ENCODE peak calls at places on chromosomes 3 and 15, in four cellular contexts. One of them, this sample, is unnamed. For H3K4me1 and H3K9me3, the result is how much of the 10 kb centered on the place peaks cover.

GRCh38 chr3:48514431-48515227 is 10.7 kb upstream of the SHISA5 start:
- DNase-seq in heart right ventricle: no peak
- DNase-seq in cardiac muscle cell: no peak
- DNase-seq in psoas muscle: no peak
- DNase-seq in this sample: no peak

GRCh38 chr3:196141866-196142673 is 60.2 kb upstream of the TFRC start:
- DNase-seq in heart right ventricle: no peak
- DNase-seq in psoas muscle: no peak
- DNase-seq in cardiac muscle cell: no peak
- DNase-seq in this sample: no peak

GRCh38 chr15:100052716-100053475 is 288.9 kb downstream of the ADAMTS17 start:
- DNase-seq in psoas muscle: no peak
- DNase-seq in heart right ventricle: no peak
- DNase-seq in cardiac muscle cell: no peak
- DNase-seq in this sample: no peak

GRCh38 chr3:195815169-195815771 is 3.5 kb upstream of the MUC4 start:
- DNase-seq in cardiac muscle cell: no peak
- DNase-seq in psoas muscle: no peak
- DNase-seq in heart right ventricle: no peak
- DNase-seq in this sample: no peak

GRCh38 chr3:101813817-101814440 is 34.9 kb downstream of the NXPE3 start:
- DNase-seq in heart right ventricle: no peak
- DNase-seq in cardiac muscle cell: peak
- DNase-seq in psoas muscle: no peak
- DNase-seq in this sample: peak

GRCh38 chr3:142724682-142725351 is 983 bp downstream of the TRPC1 start:
- DNase-seq in heart right ventricle: peak
- DNase-seq in cardiac muscle cell: no peak
- DNase-seq in psoas muscle: peak
- DNase-seq in this sample: peak

GRCh38 chr15:77864211-77865105 is 213.1 kb downstream of the TBC1D2B start:
- DNase-seq in cardiac muscle cell: no peak
- DNase-seq in heart right ventricle: no peak
- DNase-seq in psoas muscle: peak
- DNase-seq in this sample: no peak

GRCh38 chr3:153277029-153277428 is 115.0 kb downstream of the RAP2B start:
- DNase-seq in psoas muscle: no peak
- DNase-seq in cardiac muscle cell: no peak
- DNase-seq in heart right ventricle: no peak
- DNase-seq in this sample: no peak

GRCh38 chr3:16520636-16521579 is 7.4 kb upstream of the RFTN1 start:
- DNase-seq in heart right ventricle: no peak
- DNase-seq in psoas muscle: no peak
- DNase-seq in cardiac muscle cell: no peak
- DNase-seq in this sample: no peak

GRCh38 chr3:105401254-105401653 is 34.5 kb downstream of the ALCAM start:
- DNase-seq in heart right ventricle: no peak
- DNase-seq in psoas muscle: no peak
- DNase-seq in cardiac muscle cell: no peak
- DNase-seq in this sample: no peak

GRCh38 chr15:67548532-67548852 is 6.0 kb downstream of the MAP2K5 start:
- DNase-seq in cardiac muscle cell: peak
- DNase-seq in psoas muscle: no peak
- DNase-seq in heart right ventricle: no peak
- DNase-seq in this sample: peak

GRCh38 chr3:107987036-107987557 is 103.7 kb downstream of the CD47 start:
- DNase-seq in heart right ventricle: peak
- DNase-seq in psoas muscle: peak
- DNase-seq in cardiac muscle cell: peak
- DNase-seq in this sample: peak

GRCh38 chr15:45307230-45307924 is 55.3 kb downstream of the SLC28A2 start:
- DNase-seq in heart right ventricle: no peak
- DNase-seq in cardiac muscle cell: peak
- DNase-seq in psoas muscle: no peak
- DNase-seq in this sample: peak

GRCh38 chr15:67087507-67088172 is 22.2 kb downstream of the SMAD3 start:
- DNase-seq in psoas muscle: no peak
- DNase-seq in heart right ventricle: no peak
- DNase-seq in cardiac muscle cell: no peak
- DNase-seq in this sample: no peak

GRCh38 chr3:21954709-21955108 is 203.7 kb upstream of the ZNF385D start:
- DNase-seq in psoas muscle: no peak
- DNase-seq in cardiac muscle cell: peak
- DNase-seq in heart right ventricle: no peak
- DNase-seq in this sample: peak

GRCh38 chr15:75672646-75673425 is 25.1 kb downstream of the SNX33 start:
- DNase-seq in psoas muscle: no peak
- DNase-seq in cardiac muscle cell: peak
- DNase-seq in heart right ventricle: peak
- DNase-seq in this sample: peak

GRCh38 chr3:177358085-177358967 is 161.0 kb upstream of the TBL1XR1 start:
- DNase-seq in cardiac muscle cell: peak
- DNase-seq in heart right ventricle: peak
- DNase-seq in psoas muscle: peak
- DNase-seq in this sample: peak

GRCh38 chr3:43180027-43180426 is 74.1 kb upstream of the POMGNT2 start:
- DNase-seq in psoas muscle: no peak
- DNase-seq in cardiac muscle cell: peak
- DNase-seq in heart right ventricle: no peak
- DNase-seq in this sample: peak

GRCh38 chr3:9316881-9317341 is 45.9 kb upstream of the THUMPD3 start:
- DNase-seq in psoas muscle: no peak
- DNase-seq in heart right ventricle: no peak
- DNase-seq in cardiac muscle cell: peak
- DNase-seq in this sample: peak

GRCh38 chr3:32780071-32780734 is 37.6 kb upstream of the TRIM71 start:
- DNase-seq in cardiac muscle cell: no peak
- DNase-seq in heart right ventricle: no peak
- DNase-seq in psoas muscle: no peak
- DNase-seq in this sample: no peak

GRCh38 chr3:157310329-157311065 is 126.2 kb upstream of the PTX3 start:
- DNase-seq in heart right ventricle: no peak
- DNase-seq in cardiac muscle cell: no peak
- DNase-seq in psoas muscle: no peak
- DNase-seq in this sample: no peak

GRCh38 chr3:72165337-72165736 is 380.4 kb upstream of the PROK2 start:
- DNase-seq in psoas muscle: no peak
- DNase-seq in heart right ventricle: no peak
- DNase-seq in cardiac muscle cell: no peak
- DNase-seq in this sample: no peak

GRCh38 chr3:77906102-77906709 is 866.3 kb downstream of the ROBO2 start:
- DNase-seq in cardiac muscle cell: no peak
- DNase-seq in heart right ventricle: no peak
- DNase-seq in psoas muscle: no peak
- DNase-seq in this sample: no peak

GRCh38 chr3:64457811-64458210 is 230.0 kb downstream of the ADAMTS9 start:
- DNase-seq in heart right ventricle: no peak
- DNase-seq in psoas muscle: no peak
- DNase-seq in cardiac muscle cell: no peak
- DNase-seq in this sample: no peak

DNA sequence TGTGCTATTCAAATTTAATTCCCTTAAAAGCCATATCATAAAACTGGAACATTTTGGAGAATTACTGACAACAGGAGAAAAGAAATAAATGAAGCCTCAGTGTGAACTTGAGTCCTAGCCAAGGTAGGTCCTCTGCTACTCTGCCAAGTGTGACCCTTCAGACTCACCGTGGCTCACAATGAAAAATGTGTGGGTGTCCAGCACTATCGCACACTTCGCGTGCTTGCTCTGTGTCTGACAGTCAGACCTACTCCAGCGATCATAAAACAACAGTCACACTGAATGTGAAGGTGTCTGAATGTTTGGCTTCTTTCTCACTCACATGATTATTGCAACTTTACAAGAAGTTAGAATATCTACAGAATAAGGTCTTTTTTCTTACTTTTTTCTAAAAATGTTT is 65.8 kb upstream of the TRA2B start:
- DNase-seq in heart right ventricle: no peak
- DNase-seq in psoas muscle: no peak
- DNase-seq in cardiac muscle cell: no peak
- DNase-seq in this sample: no peak
- H3K4me3 ChIP-seq in heart right ventricle: no peak
- H3K4me3 ChIP-seq in psoas muscle: no peak
- H3K4me3 ChIP-seq in cardiac muscle cell: no peak
- H3K4me3 ChIP-seq in this sample: no peak

DNA sequence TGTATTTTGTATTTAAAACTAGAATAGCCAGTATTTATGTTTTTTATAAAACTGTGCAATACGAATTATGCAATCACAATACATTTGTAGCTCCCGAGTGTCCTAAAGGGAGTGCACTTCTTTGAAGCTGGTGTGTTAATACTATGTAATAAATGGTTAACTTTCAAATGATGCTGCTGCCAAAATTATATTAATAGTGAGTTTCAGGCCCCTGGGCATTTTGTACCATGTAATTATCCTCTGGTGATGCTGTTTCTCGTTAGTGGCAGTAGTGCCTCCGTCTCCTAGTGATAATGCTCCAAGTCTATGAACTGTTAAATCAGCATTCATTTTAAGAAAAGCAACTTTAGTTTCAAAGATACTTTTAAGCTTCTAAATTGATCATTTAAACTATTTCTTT is 132.7 kb upstream of the BHLHE40 start:
- DNase-seq in cardiac muscle cell: no peak
- DNase-seq in heart right ventricle: no peak
- DNase-seq in psoas muscle: no peak
- DNase-seq in this sample: no peak
- H3K4me1 ChIP-seq in cardiac muscle cell: under half
- H3K4me1 ChIP-seq in heart right ventricle: under half
- H3K4me1 ChIP-seq in psoas muscle: under half
- H3K4me1 ChIP-seq in this sample: under half

DNA sequence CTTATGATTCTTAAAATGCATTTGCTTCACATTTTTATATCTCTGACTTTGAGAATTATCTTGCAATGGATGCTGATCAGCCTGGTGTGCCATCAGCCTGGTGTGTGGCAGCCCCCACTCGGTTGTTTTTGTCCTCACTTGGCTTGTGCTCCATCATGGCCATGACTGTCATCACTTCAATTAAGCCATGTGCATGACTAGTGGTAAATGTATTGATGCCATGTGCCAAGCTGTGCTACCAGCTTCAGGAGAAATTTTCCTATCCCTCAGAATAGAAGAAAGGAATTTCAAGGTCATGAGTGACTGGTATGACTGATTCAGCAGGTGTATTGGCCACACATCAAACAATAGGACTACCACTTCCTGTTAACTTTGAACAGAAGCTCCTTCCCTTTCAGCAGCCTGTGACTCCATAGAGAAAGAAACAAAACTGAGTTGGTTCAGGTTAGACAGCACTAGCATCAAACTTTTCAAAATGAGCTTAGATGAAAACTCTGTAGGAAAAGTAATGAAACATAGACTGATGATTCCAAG is 251.7 kb downstream of the GRM7 start:
- DNase-seq in heart right ventricle: no peak
- DNase-seq in cardiac muscle cell: no peak
- DNase-seq in psoas muscle: no peak
- DNase-seq in this sample: no peak
- H3K9me3 ChIP-seq in heart right ventricle: under half
- H3K9me3 ChIP-seq in cardiac muscle cell: under half
- H3K9me3 ChIP-seq in psoas muscle: under half
- H3K9me3 ChIP-seq in this sample: under half

GRCh38 chr3:39148116-39149058 is 5.0 kb downstream of the CSRNP1 start:
- DNase-seq in heart right ventricle: no peak
- DNase-seq in cardiac muscle cell: peak
- DNase-seq in psoas muscle: no peak
- DNase-seq in this sample: peak
- H3K4me3 ChIP-seq in heart right ventricle: peak
- H3K4me3 ChIP-seq in cardiac muscle cell: no peak
- H3K4me3 ChIP-seq in psoas muscle: peak
- H3K4me3 ChIP-seq in this sample: no peak

GRCh38 chr15:92306662-92307061 is 87.0 kb upstream of the ST8SIA2 start:
- DNase-seq in psoas muscle: no peak
- DNase-seq in cardiac muscle cell: peak
- DNase-seq in heart right ventricle: no peak
- DNase-seq in this sample: peak

GRCh38 chr15:92305342-92305741 is 88.3 kb upstream of the ST8SIA2 start:
- DNase-seq in heart right ventricle: no peak
- DNase-seq in cardiac muscle cell: no peak
- DNase-seq in psoas muscle: no peak
- DNase-seq in this sample: no peak

GRCh38 chr15:92304239-92304975 is 89.3 kb upstream of the ST8SIA2 start:
- DNase-seq in psoas muscle: no peak
- DNase-seq in heart right ventricle: no peak
- DNase-seq in cardiac muscle cell: no peak
- DNase-seq in this sample: no peak
- H3K4me1 ChIP-seq in psoas muscle: under half
- H3K4me1 ChIP-seq in heart right ventricle: under half
- H3K4me1 ChIP-seq in cardiac muscle cell: under half
- H3K4me1 ChIP-seq in this sample: under half

GRCh38 chr3:127962937-127963336 is 47.9 kb downstream of the KBTBD12 start:
- DNase-seq in cardiac muscle cell: no peak
- DNase-seq in heart right ventricle: no peak
- DNase-seq in psoas muscle: no peak
- DNase-seq in this sample: no peak
- H3K9me3 ChIP-seq in cardiac muscle cell: under half
- H3K9me3 ChIP-seq in heart right ventricle: under half
- H3K9me3 ChIP-seq in psoas muscle: under half
- H3K9me3 ChIP-seq in this sample: under half

DNA sequence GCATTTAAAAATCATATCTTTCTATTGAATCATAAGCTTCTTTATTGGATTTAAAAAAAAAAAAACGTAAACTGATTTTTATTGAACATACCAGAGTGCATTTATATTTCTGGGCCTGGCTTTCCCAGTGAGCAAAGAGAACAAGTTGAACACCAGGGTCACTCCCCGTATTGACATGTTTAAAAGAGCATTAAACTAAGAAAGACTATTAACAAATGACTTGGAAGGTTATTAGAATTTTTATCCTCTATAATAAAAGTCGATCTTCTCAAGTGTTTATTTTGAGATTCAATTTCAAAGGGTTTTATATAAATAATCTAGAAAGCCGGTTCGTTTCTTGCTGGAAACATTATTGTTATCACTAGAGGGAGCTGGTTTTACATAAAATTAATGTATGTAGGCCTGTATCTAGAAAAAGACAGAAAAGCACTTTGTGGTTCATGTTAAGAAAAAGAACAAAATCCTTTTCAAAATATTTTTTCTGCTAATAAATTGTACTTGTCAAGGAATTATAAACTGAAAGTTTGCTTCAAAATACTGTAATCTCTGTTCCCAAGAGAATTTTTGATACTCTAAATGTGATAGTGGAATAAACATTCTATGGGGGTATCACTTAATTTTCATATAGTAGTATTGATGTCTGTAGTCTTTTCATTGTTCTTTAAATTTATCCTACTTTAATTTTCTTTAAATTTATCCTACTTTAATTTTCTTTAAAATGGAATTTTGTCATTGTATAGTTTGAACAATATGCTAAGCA is 321.8 kb upstream of the MME start:
- DNase-seq in cardiac muscle cell: peak
- DNase-seq in heart right ventricle: no peak
- DNase-seq in psoas muscle: no peak
- DNase-seq in this sample: peak
- H3K4me3 ChIP-seq in cardiac muscle cell: no peak
- H3K4me3 ChIP-seq in heart right ventricle: no peak
- H3K4me3 ChIP-seq in psoas muscle: no peak
- H3K4me3 ChIP-seq in this sample: no peak